ENCODE peak calls at places on chromosomes 16 and 17, in seven cellular contexts. H is activated CD4-positive, alpha-beta T cell treated with anti-CD3 and anti-CD28 coated beads for 4 hours; K is iPS-NIHi11; D is AML-193; L is mucosa of gallbladder; Y is fibroblast of mammary gland; X is NCI-H2081. M is an unnamed sample.
A peak's percentile ranks its signal among the peaks of the same experiment; 100 is the strongest.

GRCh38 chr17:11991461-11991860 is 5.8 kb downstream of the ZNF18 start:
- DNase-seq in H (no peak), K (no peak), D (no peak), L (no peak), Y (no peak), X (no peak), M (no peak)

GRCh38 chr17:44218344-44219125 is 940 bp downstream of the UBTF start:
- DNase-seq in H (peak; percentile 90), K (peak; percentile 86), D (peak; percentile 81), L (peak; percentile 87), Y (peak; percentile 84), X (peak; percentile 93), M (peak; percentile 80)

GRCh38 chr17:74998783-74999182 is 11.4 kb downstream of the CDR2L start:
- DNase-seq in H (no peak), K (no peak), D (no peak), L (no peak), Y (no peak), X (no peak), M (no peak)

GRCh38 chr16:54129810-54130209 is 156.8 kb downstream of the IRX3 start:
- DNase-seq in H (no peak), K (no peak), D (no peak), L (no peak), Y (no peak), X (no peak), M (no peak)

GRCh38 chr17:61366715-61367413 is 32.8 kb upstream of the TBX2 start:
- DNase-seq in H (no peak), K (no peak), D (no peak), L (no peak), Y (no peak), X (peak; percentile 86), M (no peak)

GRCh38 chr16:28986492-28986891 is 1.6 kb downstream of the LAT start:
- DNase-seq in H (no peak), K (no peak), D (no peak), L (no peak), Y (no peak), X (no peak), M (no peak)

GRCh38 chr17:81722184-81723120 is 10.4 kb downstream of the SLC25A10 start:
- DNase-seq in H (no peak), K (no peak), D (no peak), L (peak; percentile 79), Y (peak; percentile 39), X (no peak), M (no peak)

GRCh38 chr17:79681628-79682261 is 49.0 kb upstream of the ENPP7 start:
- DNase-seq in H (no peak), K (no peak), D (no peak), L (no peak), Y (no peak), X (no peak), M (no peak)

GRCh38 chr16:58515871-58516767 is 802 bp downstream of the SETD6 start:
- DNase-seq in H (peak; percentile 48), K (peak; percentile 81), D (no peak), L (no peak), Y (no peak), X (peak; percentile 27), M (no peak)

GRCh38 chr17:80981062-80981902 is 10.4 kb upstream of the CHMP6 start:
- DNase-seq in H (peak; percentile 32), K (peak; percentile 96), D (no peak), L (no peak), Y (no peak), X (no peak), M (no peak)

GRCh38 chr16:50066482-50067289 is 916 bp downstream of the HEATR3 start:
- DNase-seq in H (no peak), K (no peak), D (no peak), L (no peak), Y (no peak), X (no peak), M (no peak)

GRCh38 chr17:79008666-79009387 is 737 bp downstream of the CANT1 start:
- DNase-seq in H (no peak), K (no peak), D (no peak), L (no peak), Y (no peak), X (no peak), M (no peak)

GRCh38 chr16:11354733-11355574 is 9.7 kb downstream of the RMI2 start:
- DNase-seq in H (peak; percentile 79), K (no peak), D (peak; percentile 44), L (no peak), Y (peak; percentile 29), X (no peak), M (no peak)

GRCh38 chr16:51854401-51854951 is 692.5 kb downstream of the TOX3 start:
- DNase-seq in H (no peak), K (no peak), D (no peak), L (no peak), Y (peak; percentile 15), X (no peak), M (no peak)

GRCh38 chr17:3843935-3844516 is 2.0 kb downstream of the NCBP3 start:
- DNase-seq in H (peak; percentile 41), K (peak; percentile 66), D (peak; percentile 1), L (no peak), Y (peak; percentile 34), X (peak; percentile 17), M (no peak)

GRCh38 chr17:27456681-27457404 is 595 bp downstream of the KSR1 start:
- DNase-seq in H (peak; percentile 11), K (no peak), D (no peak), L (no peak), Y (no peak), X (no peak), M (no peak)

GRCh38 chr16:29994613-29995329 is 646 bp downstream of the HIRIP3 start:
- DNase-seq in H (no peak), K (peak; percentile 94), D (peak; percentile 39), L (no peak), Y (peak; percentile 79), X (peak; percentile 41), M (no peak)

GRCh38 chr17:1294157-1294717 is 14.8 kb downstream of the TRARG1 start:
- DNase-seq in H (peak; percentile 62), K (no peak), D (no peak), L (peak; percentile 58), Y (no peak), X (no peak), M (no peak)

GRCh38 chr16:822174-822908 is 21.8 kb upstream of the GNG13 start:
- DNase-seq in H (no peak), K (peak; percentile 5), D (no peak), L (no peak), Y (no peak), X (no peak), M (no peak)

GRCh38 chr16:19589771-19590302 is 34.3 kb downstream of the VPS35L start:
- DNase-seq in H (no peak), K (no peak), D (no peak), L (no peak), Y (peak; percentile 89), X (no peak), M (no peak)

GRCh38 chr17:63762106-63763078 is 11.0 kb downstream of the CCDC47 start:
- DNase-seq in H (no peak), K (no peak), D (no peak), L (no peak), Y (no peak), X (no peak), M (no peak)

GRCh38 chr16:23587726-23588125 is 8.4 kb downstream of the NDUFAB1 start:
- DNase-seq in H (no peak), K (no peak), D (no peak), L (no peak), Y (peak; percentile 88), X (no peak), M (no peak)